ENCODE peak calls at places on chromosomes 16 and 17, in four cellular contexts. O is NCI-H1436 treated with DMSO at 0.1 percent for 48 hours, Z is epithelial cell of esophagus, F is NCI-H1694. V is an unnamed sample.

GRCh38 chr16:962901-963814 is 7.6 kb downstream of the LMF1 start:
- DNase-seq in O (no peak), Z (no peak), F (no peak), V (no peak)

GRCh38 chr17:80870401-80870800 is 121.2 kb upstream of the CHMP6 start:
- DNase-seq in F (no peak), O (no peak), Z (no peak), V (no peak)

GRCh38 chr16:63187638-63188037 is 1151.4 kb upstream of the CDH8 start:
- DNase-seq in Z (no peak), F (no peak), O (no peak), V (no peak)

GRCh38 chr17:18185832-18186231 is 2.2 kb downstream of the ALKBH5 start:
- DNase-seq in Z (no peak), O (no peak), F (no peak), V (peak; percentile 63)

GRCh38 chr16:11619327-11619851 is 32.7 kb upstream of the LITAF start:
- DNase-seq in F (no peak), O (no peak), Z (peak; percentile 29), V (no peak)

GRCh38 chr16:49347476-49347875 is 26.1 kb upstream of the C16orf78 start:
- DNase-seq in O (no peak), F (no peak), Z (no peak), V (no peak)

GRCh38 chr17:14330492-14330920 is 29.6 kb downstream of the HS3ST3B1 start:
- DNase-seq in O (no peak), Z (no peak), F (no peak), V (no peak)

GRCh38 chr16:84313921-84314320 is 19.2 kb downstream of the WFDC1 start:
- DNase-seq in O (no peak), Z (no peak), F (no peak), V (no peak)

GRCh38 chr16:11181242-11181888 is 74.6 kb downstream of the SOCS1 start:
- DNase-seq in O (no peak), Z (peak; percentile 22), F (no peak), V (no peak)

V was measured in RKO.